ENCODE peak calls at places on chromosomes 2 and 18, in five cellular contexts. B, W, C, D and V are unnamed samples.

GRCh38 chr2:104944495-104944894 is 90.6 kb downstream of the POU3F3 start:
- DNase-seq in D (no peak), B (peak), W (peak), C (peak), V (no peak)

GRCh38 chr2:73700111-73700510 is 37.0 kb downstream of the TPRKB start:
- DNase-seq in C (peak), D (no peak), W (no peak), B (no peak), V (no peak)

GRCh38 chr2:171013851-171014250 is 84.8 kb downstream of the GORASP2 start:
- DNase-seq in B (no peak), C (no peak), W (no peak), D (no peak), V (no peak)

GRCh38 chr2:173884403-173884802 is 80.8 kb downstream of the SP3 start:
- DNase-seq in W (peak), B (peak), D (peak), C (peak), V (peak)

GRCh38 chr18:417495-417894 is 83.0 kb downstream of the COLEC12 start:
- DNase-seq in B (peak), D (no peak), C (no peak), W (no peak), V (peak)

GRCh38 chr18:61637905-61638304 is 254.9 kb downstream of the RNF152 start:
- DNase-seq in W (no peak), B (no peak), C (no peak), D (no peak), V (no peak)

GRCh38 chr2:42009657-42010580 is 37.9 kb upstream of the PKDCC start:
- DNase-seq in C (peak), W (no peak), B (no peak), D (no peak), V (peak)

GRCh38 chr2:127448526-127448925 is 30.3 kb downstream of the PROC start:
- DNase-seq in D (no peak), B (peak), C (no peak), W (no peak), V (peak)

GRCh38 chr18:29979884-29980283 is 1062.7 kb downstream of the DSC3 start:
- DNase-seq in B (peak), C (peak), W (peak), D (no peak), V (no peak)

GRCh38 chr2:9763356-9764152 is 79.7 kb upstream of the TAF1B start:
- DNase-seq in C (no peak), D (no peak), W (no peak), B (no peak), V (no peak)

GRCh38 chr2:37154790-37155189 is 2.0 kb downstream of the EIF2AK2 start:
- DNase-seq in B (no peak), D (no peak), C (no peak), W (no peak), V (no peak)

GRCh38 chr2:239300242-239300641 is 100.6 kb downstream of the HDAC4 start:
- DNase-seq in D (no peak), C (no peak), W (no peak), B (no peak), V (no peak)

GRCh38 chr18:58263055-58263732 is 219.2 kb downstream of the NEDD4L start:
- DNase-seq in B (no peak), W (no peak), C (peak), D (no peak), V (no peak)

GRCh38 chr18:23902396-23902795 is 112.2 kb upstream of the TTC39C start:
- DNase-seq in D (no peak), B (no peak), W (no peak), C (no peak), V (no peak)

GRCh38 chr18:11146238-11146946 is 3.0 kb downstream of the PIEZO2 start:
- DNase-seq in C (no peak), B (no peak), D (peak), W (no peak), V (no peak)

GRCh38 chr2:102753563-102754159 is 8.2 kb upstream of the TMEM182 start:
- DNase-seq in W (peak), C (peak), B (peak), D (no peak), V (peak)

GRCh38 chr2:177314722-177315264 is 50.3 kb upstream of the NFE2L2 start:
- DNase-seq in D (no peak), W (no peak), C (no peak), B (no peak), V (no peak)

GRCh38 chr2:1874950-1875349 is 130.6 kb upstream of the PXDN start:
- DNase-seq in W (no peak), D (no peak), C (no peak), B (no peak), V (no peak)

GRCh38 chr2:174341995-174342571 is 7.3 kb downstream of the SP9 start:
- DNase-seq in C (no peak), B (no peak), D (no peak), W (no peak), V (no peak)

GRCh38 chr2:181368036-181368435 is 89.2 kb upstream of the ITGA4 start:
- DNase-seq in C (no peak), W (no peak), B (no peak), D (no peak), V (peak)

GRCh38 chr2:37449686-37450392 is 105.4 kb downstream of the QPCT start:
- DNase-seq in B (peak), D (no peak), C (peak), W (no peak), V (peak)

GRCh38 chr2:224027070-224027469 is 12.0 kb downstream of the SERPINE2 start:
- DNase-seq in B (no peak), D (no peak), W (no peak), C (no peak), V (no peak)

GRCh38 chr2:239612133-239612532 is 211.3 kb upstream of the HDAC4 start:
- DNase-seq in C (no peak), D (no peak), W (no peak), B (no peak), V (no peak)

GRCh38 chr2:173048530-173048900 is 27.1 kb upstream of the MAP3K20 start:
- DNase-seq in B (no peak), W (no peak), D (no peak), C (no peak), V (no peak)

GRCh38 chr2:200944467-200945394 is 18.7 kb downstream of the ORC2 start:
- DNase-seq in C (peak), B (peak), D (no peak), W (peak), V (peak)

GRCh38 chr18:24785019-24785418 is 324.6 kb downstream of the HRH4 start:
- DNase-seq in W (no peak), C (no peak), D (no peak), B (no peak), V (no peak)

GRCh38 chr2:98907385-98907784 is 28.6 kb downstream of the CRACDL start:
- DNase-seq in C (no peak), B (no peak), W (no peak), D (no peak), V (no peak)

GRCh38 chr2:109134741-109135571 is 6.0 kb downstream of the SH3RF3 start:
- DNase-seq in W (no peak), B (no peak), C (no peak), D (no peak), V (no peak)

GRCh38 chr2:69253893-69254292 is 133.1 kb downstream of the GFPT1 start:
- DNase-seq in D (no peak), C (peak), B (peak), W (peak), V (peak)

GRCh38 chr2:237421542-237422047 is 7.6 kb upstream of the COL6A3 start:
- DNase-seq in B (peak), D (peak), C (peak), W (peak), V (peak)

GRCh38 chr2:112585873-112586477 is 1.6 kb downstream of the CHCHD5 start:
- DNase-seq in C (no peak), B (no peak), W (no peak), D (no peak), V (no peak)

GRCh38 chr2:152189622-152190495 is 14.3 kb upstream of the STAM2 start:
- DNase-seq in B (peak), D (no peak), C (peak), W (peak), V (peak)

GRCh38 chr2:36456227-36456788 is 100.7 kb downstream of the CRIM1 start:
- DNase-seq in D (peak), C (peak), B (peak), W (no peak), V (peak)

GRCh38 chr2:238465487-238466241 is 38.9 kb downstream of the ASB1 start:
- DNase-seq in D (no peak), W (no peak), C (no peak), B (no peak), V (no peak)

DNA sequence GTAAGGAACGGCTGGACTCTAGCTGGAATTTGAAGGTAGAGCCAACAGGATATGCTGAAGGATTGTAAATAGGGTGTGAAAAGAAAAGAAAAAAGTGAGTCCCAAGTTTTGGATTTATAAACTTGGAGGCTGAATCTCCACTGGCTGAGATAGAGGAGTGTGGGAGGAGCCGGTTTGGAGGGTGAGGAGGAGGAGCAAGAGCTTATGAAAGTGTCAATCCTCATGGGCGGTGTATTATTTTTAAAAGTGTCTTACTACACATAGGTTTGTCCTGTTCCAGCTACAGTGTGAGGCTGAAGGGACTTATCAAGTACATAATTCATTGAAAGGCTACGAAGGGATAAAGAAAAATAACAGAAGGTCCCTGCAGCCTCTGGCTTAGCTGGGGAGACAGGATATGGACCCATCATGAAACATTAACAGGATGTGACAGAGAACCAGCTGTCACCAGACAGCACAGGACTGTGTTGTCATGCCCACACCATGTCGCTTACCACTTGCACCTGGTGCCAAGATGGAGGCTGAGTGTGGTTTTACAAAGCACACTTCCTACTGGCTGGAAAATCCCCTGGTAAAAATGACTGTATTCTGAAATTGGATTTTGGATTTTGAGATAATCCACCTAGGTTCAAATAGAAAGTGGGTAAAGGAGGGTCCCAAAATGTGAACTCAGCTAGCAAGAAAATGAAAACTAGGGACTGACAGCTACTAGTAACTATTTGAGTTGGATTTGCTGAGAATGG is 2.5 kb upstream of the MREG start:
- DNase-seq in D (no peak), B (no peak), C (no peak), W (no peak), V (no peak)
- H3K4me3 ChIP-seq in D (no peak), B (no peak), C (no peak), W (no peak), V (no peak)

GRCh38 chr2:101205521-101205998 is 47.1 kb upstream of the CNOT11 start:
- DNase-seq in B (peak), C (peak), D (no peak), W (peak), V (peak)
- TF ChIP-seq CTCF in B (peak), C (peak), D (peak), W (peak), V (peak)

DNA sequence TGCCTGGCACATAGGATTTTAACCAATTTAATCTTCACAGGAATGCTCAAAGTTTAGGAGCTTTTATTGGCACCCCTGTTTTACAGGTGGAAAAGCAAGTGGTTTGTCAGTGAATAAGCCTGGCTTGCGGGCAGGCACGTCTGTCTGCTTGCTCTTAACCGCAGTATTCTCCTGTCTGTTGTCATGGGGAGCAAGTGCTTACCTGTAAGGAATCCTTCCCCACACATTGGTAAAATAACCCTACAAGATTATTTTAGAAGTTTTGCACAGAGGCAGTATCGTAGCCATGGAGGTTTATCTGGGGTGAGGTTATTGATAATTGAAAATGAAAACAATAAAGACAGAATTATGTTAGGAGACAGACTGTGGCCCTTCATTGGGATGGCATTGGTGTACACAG is 174.9 kb downstream of the AGAP1 start:
- DNase-seq in W (no peak), C (no peak), D (no peak), B (no peak), V (no peak)
- H3K4me3 ChIP-seq in W (no peak), C (no peak), D (peak), B (no peak), V (no peak)

GRCh38 chr2:142581491-142581890 is 296.0 kb upstream of the KYNU start:
- DNase-seq in B (no peak), W (no peak), C (no peak), D (no peak), V (no peak)

GRCh38 chr2:142586693-142587432 is 290.6 kb upstream of the KYNU start:
- DNase-seq in C (no peak), W (no peak), D (no peak), B (no peak), V (no peak)

GRCh38 chr2:142585785-142586184 is 291.7 kb upstream of the KYNU start:
- DNase-seq in C (no peak), W (no peak), D (no peak), B (no peak), V (no peak)

GRCh38 chr2:142580691-142581090 is 296.8 kb upstream of the KYNU start:
- DNase-seq in W (no peak), C (no peak), B (no peak), D (no peak), V (no peak)

DNA sequence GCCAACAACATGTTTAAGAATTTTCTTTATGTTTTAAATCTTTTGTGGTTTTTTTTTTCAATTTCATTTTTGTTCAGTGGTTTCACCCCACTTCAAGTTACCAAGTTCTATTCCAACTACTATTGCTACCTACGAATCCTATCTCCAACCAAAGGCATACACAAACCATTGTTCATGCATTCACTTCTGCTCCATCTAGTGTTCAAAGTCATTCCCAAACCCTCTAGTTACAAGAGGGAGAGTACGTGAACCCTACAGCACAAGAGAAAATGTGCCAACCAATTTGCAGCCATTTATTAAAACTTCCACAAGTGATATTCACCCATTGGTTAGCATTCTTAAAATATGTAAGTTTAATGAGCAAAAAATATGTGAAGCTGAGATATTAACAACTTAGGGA is 295.1 kb upstream of the KYNU start:
- DNase-seq in B (no peak), W (no peak), D (no peak), C (no peak), V (no peak)
- TF ChIP-seq CTCF in B (no peak), W (peak), D (no peak), C (peak), V (no peak)

GRCh38 chr2:71997843-71998242 is 149.8 kb downstream of the CYP26B1 start:
- DNase-seq in B (no peak), W (no peak), D (no peak), C (no peak), V (no peak)
- H3K4me3 ChIP-seq in B (no peak), W (no peak), D (no peak), C (no peak), V (no peak)

GRCh38 chr2:15548974-15549373 is 12.2 kb downstream of the NBAS start:
- DNase-seq in B (no peak), D (no peak), C (no peak), W (no peak), V (no peak)

GRCh38 chr2:15543541-15543940 is 17.6 kb downstream of the NBAS start:
- DNase-seq in B (no peak), D (no peak), W (no peak), C (no peak), V (no peak)

GRCh38 chr2:15547100-15547499 is 14.0 kb downstream of the NBAS start:
- DNase-seq in W (no peak), D (no peak), C (no peak), B (no peak), V (no peak)

GRCh38 chr2:15544227-15544626 is 16.9 kb downstream of the NBAS start:
- DNase-seq in B (no peak), W (no peak), D (no peak), C (no peak), V (no peak)

GRCh38 chr2:15546297-15547098 is 14.6 kb downstream of the NBAS start:
- DNase-seq in W (no peak), D (no peak), C (no peak), B (no peak), V (no peak)
- TF ChIP-seq CTCF in W (peak), D (no peak), C (peak), B (peak), V (no peak)

DNA sequence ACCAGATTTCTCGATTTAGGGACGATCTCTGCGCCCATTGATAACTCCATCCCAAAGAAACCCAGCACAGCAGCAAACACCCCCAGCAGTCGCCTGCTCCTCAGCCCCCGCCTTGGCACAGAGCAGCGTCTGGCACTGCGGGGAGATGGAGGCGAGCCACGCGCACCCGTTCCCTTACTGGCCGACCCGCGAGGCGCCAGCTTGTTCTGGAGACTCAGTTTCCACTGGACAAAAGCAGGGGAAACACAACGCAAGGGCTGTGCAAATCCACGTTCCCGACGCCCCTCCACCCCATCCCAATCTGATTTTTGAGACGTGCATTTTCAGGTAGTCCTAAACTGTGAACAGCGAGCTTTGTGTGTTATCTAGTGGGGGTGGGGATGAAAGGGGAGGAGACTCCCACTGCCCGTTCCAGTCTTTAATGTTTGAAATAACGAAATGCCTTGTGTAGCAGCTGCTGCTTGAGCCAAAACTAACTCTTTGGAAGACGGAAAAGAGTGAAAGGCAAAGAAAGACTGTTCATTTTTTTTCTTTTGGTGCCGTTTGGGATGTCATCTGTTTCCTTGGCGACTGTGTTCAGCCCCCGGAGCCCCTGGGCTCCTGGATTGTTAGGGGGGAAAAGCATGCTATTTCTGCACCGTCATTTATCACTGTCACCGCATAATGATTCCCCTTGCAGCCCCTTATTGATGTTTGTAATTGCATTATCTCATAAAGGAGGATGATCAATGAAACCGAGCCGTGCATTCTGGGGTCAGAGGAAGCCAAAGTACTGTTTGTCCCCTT is 143.3 kb downstream of the MEIS1 start:
- DNase-seq in D (no peak), W (no peak), B (no peak), C (peak), V (no peak)
- H3K4me3 ChIP-seq in D (no peak), W (peak), B (no peak), C (no peak), V (no peak)

DNA sequence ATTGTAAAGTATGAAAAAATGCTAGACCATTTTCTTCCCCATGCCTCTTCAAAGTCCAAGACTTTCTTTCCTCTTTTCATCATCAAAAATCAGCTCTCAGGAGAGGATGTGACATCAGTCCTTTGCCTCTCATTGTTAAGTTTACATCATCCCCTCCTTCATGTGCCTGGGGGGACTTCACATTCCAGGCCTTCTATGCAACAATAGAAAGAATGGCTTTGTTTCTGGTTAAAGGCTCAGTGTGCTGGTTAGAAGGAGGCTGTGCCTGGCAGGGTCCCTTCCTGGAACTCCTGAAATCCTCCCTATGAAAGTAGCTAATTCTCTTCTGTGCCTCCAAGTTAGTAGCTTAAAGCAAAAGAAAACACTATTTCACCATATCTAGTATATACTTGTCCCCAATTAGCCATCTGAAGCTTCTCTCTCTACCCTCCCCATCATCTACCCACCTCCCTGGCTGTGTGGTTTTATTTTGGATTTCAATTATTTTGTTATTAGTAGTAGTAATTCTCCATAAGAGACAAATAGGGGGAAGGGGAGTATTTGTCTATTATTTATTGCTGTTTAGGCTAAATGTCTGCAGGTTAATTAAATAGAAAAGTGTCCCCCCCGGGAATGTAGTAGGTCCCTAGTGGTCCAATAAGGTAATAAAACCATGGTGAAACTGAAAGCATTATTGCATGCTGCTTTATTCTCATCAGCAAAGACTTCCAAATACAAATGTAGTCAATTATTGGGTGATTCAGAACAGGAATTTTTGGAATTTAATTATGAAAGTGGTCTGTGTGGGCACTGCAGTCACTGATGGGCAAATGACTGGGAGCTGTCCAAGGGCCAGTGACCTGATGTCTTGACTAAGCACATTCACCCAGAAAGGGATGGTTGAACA is 69.0 kb downstream of the CPO start:
- DNase-seq in W (no peak), B (peak), C (peak), D (no peak), V (peak)
- TF ChIP-seq CTCF in W (peak), B (peak), C (peak), D (no peak), V (peak)

GRCh38 chr2:113828086-113828742 is 61.7 kb upstream of the ACTR3 start:
- DNase-seq in W (no peak), B (no peak), C (no peak), D (no peak), V (no peak)
- H3K4me3 ChIP-seq in W (no peak), B (no peak), C (no peak), D (no peak), V (no peak)